ENCODE peak calls at places on chromosomes 6 and 20, in six cellular contexts. H, N, P, Y, A and E are unnamed samples.

GRCh38 chr6:40848038-40848437 is 191.0 kb downstream of the UNC5CL start:
- DNase-seq in H (peak), N (no peak), P (no peak), Y (no peak), A (no peak), E (peak)

GRCh38 chr6:134453792-134454510 is 136.0 kb upstream of the SGK1 start:
- DNase-seq in H (no peak), N (no peak), P (no peak), Y (no peak), A (no peak), E (no peak)

GRCh38 chr20:46954490-46955038 is 59.9 kb downstream of the EYA2 start:
- DNase-seq in H (peak), N (peak), P (no peak), Y (no peak), A (no peak), E (peak)

GRCh38 chr20:57620274-57620990 is at the start of gene ZBP1:
- DNase-seq in H (no peak), N (no peak), P (no peak), Y (peak), A (no peak), E (no peak)

GRCh38 chr20:43540673-43541060 is 18.2 kb upstream of the SGK2 start:
- DNase-seq in H (no peak), N (no peak), P (no peak), Y (no peak), A (no peak), E (no peak)

GRCh38 chr6:12289655-12290489 is at the start of gene EDN1:
- DNase-seq in H (peak), N (peak), P (peak), Y (peak), A (peak), E (peak)

GRCh38 chr20:50877232-50877631 is 54.0 kb downstream of the ADNP start:
- DNase-seq in H (no peak), N (no peak), P (no peak), Y (no peak), A (no peak), E (no peak)

GRCh38 chr20:37406010-37406998 is 60.4 kb downstream of the SRC start:
- DNase-seq in H (no peak), N (peak), P (peak), Y (no peak), A (peak), E (no peak)

GRCh38 chr6:71333700-71334099 is 45.1 kb downstream of the OGFRL1 start:
- DNase-seq in H (peak), N (peak), P (no peak), Y (no peak), A (peak), E (peak)

GRCh38 chr6:109370792-109371191 is 11.5 kb downstream of the CD164 start:
- DNase-seq in H (no peak), N (no peak), P (no peak), Y (no peak), A (no peak), E (no peak)

GRCh38 chr6:134663800-134664535 is 285.9 kb downstream of the ALDH8A1 start:
- DNase-seq in H (no peak), N (peak), P (no peak), Y (no peak), A (no peak), E (peak)

GRCh38 chr6:64037421-64037820 is 401.8 kb downstream of the PHF3 start:
- DNase-seq in H (no peak), N (no peak), P (no peak), Y (no peak), A (no peak), E (no peak)

GRCh38 chr6:130421567-130421966 is 55.8 kb downstream of the TMEM200A start:
- DNase-seq in H (peak), N (peak), P (no peak), Y (no peak), A (no peak), E (peak)

GRCh38 chr6:7939186-7939863 is 28.7 kb upstream of the TXNDC5 start:
- DNase-seq in H (peak), N (peak), P (no peak), Y (no peak), A (peak), E (no peak)

GRCh38 chr6:4108561-4109093 is 26.7 kb downstream of the ECI2 start:
- DNase-seq in H (no peak), N (no peak), P (no peak), Y (no peak), A (no peak), E (no peak)

GRCh38 chr6:95280690-95281273 is 296.6 kb upstream of the MANEA start:
- DNase-seq in H (peak), N (peak), P (no peak), Y (no peak), A (no peak), E (no peak)

GRCh38 chr6:80531676-80532619 is 425.5 kb downstream of the BCKDHB start:
- DNase-seq in H (no peak), N (peak), P (no peak), Y (no peak), A (no peak), E (peak)

GRCh38 chr20:1037039-1037438 is 34.9 kb upstream of the RSPO4 start:
- DNase-seq in H (no peak), N (no peak), P (no peak), Y (no peak), A (no peak), E (no peak)

GRCh38 chr20:24612799-24613775 is 143.7 kb downstream of the SYNDIG1 start:
- DNase-seq in H (no peak), N (no peak), P (peak), Y (no peak), A (no peak), E (no peak)

GRCh38 chr20:59604770-59605665 is 678 bp downstream of the PHACTR3 start:
- DNase-seq in H (no peak), N (no peak), P (no peak), Y (peak), A (no peak), E (no peak)

GRCh38 chr6:82083646-82084045 is 163.9 kb downstream of the IBTK start:
- DNase-seq in H (peak), N (peak), P (no peak), Y (no peak), A (no peak), E (no peak)

GRCh38 chr6:76684881-76685280 is 612.4 kb upstream of the IMPG1 start:
- DNase-seq in H (peak), N (no peak), P (no peak), Y (no peak), A (no peak), E (no peak)

GRCh38 chr6:89475634-89476033 is 42.7 kb downstream of the ANKRD6 start:
- DNase-seq in H (peak), N (peak), P (no peak), Y (no peak), A (peak), E (no peak)

GRCh38 chr6:44223471-44224153 is at the start of gene SLC29A1:
- DNase-seq in H (no peak), N (peak), P (peak), Y (peak), A (peak), E (no peak)

GRCh38 chr6:156866181-156866862 is 89.1 kb downstream of the ARID1B start:
- DNase-seq in H (peak), N (peak), P (no peak), Y (no peak), A (peak), E (no peak)

GRCh38 chr20:20466341-20466879 is 98.5 kb downstream of the INSM1 start:
- DNase-seq in H (peak), N (peak), P (no peak), Y (no peak), A (no peak), E (peak)

GRCh38 chr6:105791569-105792318 is 294.4 kb upstream of the PRDM1 start:
- DNase-seq in H (no peak), N (no peak), P (no peak), Y (no peak), A (no peak), E (peak)

GRCh38 chr6:38806271-38806670 is 91.2 kb downstream of the DNAH8 start:
- DNase-seq in H (no peak), N (no peak), P (no peak), Y (no peak), A (no peak), E (no peak)
- TF ChIP-seq CTCF in H (no peak), N (no peak), P (no peak), Y (no peak), A (no peak), E (no peak)

DNA sequence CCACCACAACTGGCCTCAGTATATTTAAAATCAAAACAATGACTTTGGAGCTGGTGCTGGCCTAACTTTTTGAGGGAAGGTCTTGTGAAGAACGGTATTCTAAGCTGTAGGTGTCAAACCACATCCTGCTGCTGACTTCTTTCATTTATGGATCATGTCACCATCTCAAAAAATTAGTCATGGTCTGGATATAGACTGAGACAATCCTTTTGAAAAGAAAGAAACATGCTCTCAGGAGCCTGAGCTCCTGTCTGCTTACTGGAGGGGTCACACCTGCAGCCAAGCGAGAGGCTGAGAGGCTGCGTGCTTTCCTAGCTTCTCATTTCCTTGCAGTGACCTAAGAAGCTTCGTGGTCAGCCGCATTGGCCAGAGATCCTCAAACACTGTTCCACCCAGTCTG is 55.2 kb downstream of the TIAM2 start:
- DNase-seq in H (no peak), N (peak), P (no peak), Y (no peak), A (no peak), E (no peak)
- H3K4me3 ChIP-seq in H (no peak), N (no peak), P (no peak), Y (no peak), A (no peak), E (no peak)

GRCh38 chr6:158708239-158708638 is 58.4 kb downstream of the SYTL3 start:
- DNase-seq in H (peak), N (peak), P (peak), Y (no peak), A (peak), E (no peak)
- TF ChIP-seq CTCF in H (peak), N (peak), P (no peak), Y (no peak), A (peak), E (no peak)

DNA sequence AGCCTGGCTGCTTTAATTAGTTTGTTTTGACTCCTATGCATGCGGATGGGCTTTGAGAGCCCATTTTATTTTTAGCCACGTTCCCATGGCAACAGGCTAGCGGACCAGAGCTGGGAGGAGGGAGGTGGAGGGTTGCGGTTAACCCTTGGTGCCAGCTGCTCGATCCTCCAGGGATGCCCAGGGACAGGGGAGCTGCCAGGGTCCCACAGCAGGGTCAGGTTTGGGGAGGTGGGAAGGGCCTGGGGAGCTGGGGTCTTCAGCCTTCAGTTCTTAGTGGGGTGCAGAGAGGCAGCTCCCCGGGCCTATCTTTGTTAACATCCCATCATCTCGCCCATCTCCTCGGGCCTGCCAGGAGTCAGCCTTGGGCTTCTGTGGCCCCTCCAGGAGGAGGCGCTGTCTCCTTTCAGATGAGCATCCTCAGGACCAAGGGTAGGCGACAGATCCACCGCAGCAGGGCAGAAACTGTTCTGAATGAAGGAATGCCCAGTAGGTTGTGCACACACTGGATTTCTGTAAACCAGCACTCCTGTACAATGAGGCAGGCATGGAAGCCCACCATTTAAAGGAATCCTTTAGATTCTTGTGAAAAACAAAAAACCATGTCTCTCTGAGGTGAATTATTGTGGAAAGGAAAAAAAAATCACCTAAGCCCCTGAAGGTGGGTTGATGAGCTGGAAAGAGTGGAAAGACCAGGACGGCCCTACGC is 68.5 kb downstream of the RAB44 start:
- DNase-seq in H (peak), N (peak), P (peak), Y (peak), A (peak), E (peak)
- H3K4me3 ChIP-seq in H (no peak), N (no peak), P (no peak), Y (no peak), A (no peak), E (no peak)

DNA sequence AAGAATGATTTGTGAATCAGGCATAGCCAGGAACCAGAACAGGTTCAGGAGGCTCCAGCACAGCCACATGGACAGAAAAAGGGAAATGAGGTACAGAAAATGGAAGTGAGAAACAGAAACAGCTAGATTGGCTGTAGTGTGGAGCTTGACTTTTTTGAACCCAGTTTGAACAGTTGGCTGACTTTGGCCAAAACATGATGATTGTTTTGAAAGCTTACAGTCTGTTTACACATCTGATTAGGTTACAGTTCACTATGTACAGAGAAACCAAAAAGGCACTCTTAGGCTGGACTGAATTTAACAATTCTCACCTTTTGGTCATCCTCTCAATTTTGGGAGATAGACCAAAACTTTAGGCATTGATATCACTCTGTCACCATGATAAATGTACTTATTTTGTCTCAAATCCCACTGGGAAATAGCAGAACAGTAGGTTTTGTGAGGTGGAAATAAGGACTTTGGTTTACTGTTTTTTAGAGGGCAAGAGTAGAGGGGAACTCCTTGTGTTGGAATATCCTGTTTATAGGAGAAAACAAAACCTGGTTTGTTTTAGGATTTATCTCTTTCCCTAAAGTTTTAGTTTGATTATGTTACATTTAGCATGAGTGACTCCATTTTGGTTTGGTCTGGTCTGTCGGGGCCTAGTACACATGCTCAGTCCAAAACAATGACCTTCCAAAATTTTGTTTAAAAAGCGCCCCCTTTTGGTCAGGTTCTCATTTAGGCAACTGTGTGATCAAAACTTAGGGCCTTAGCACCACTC is 123.1 kb downstream of the OLIG3 start:
- DNase-seq in H (peak), N (peak), P (no peak), Y (no peak), A (no peak), E (no peak)
- TF ChIP-seq CTCF in H (peak), N (no peak), P (no peak), Y (no peak), A (no peak), E (peak)

GRCh38 chr20:35225319-35226125 is 968 bp upstream of the MMP24 start:
- DNase-seq in H (no peak), N (no peak), P (no peak), Y (no peak), A (peak), E (no peak)
- H3K4me3 ChIP-seq in H (no peak), N (no peak), P (peak), Y (no peak), A (no peak), E (no peak)

GRCh38 chr6:140671926-140672325 is 1297.5 kb upstream of the CITED2 start:
- DNase-seq in H (peak), N (peak), P (no peak), Y (no peak), A (peak), E (no peak)
- TF ChIP-seq CTCF in H (peak), N (peak), P (no peak), Y (no peak), A (no peak), E (no peak)

GRCh38 chr6:73516712-73517489 is 3.9 kb downstream of the EEF1A1 start:
- DNase-seq in H (peak), N (peak), P (no peak), Y (no peak), A (peak), E (no peak)
- H3K4me3 ChIP-seq in H (peak), N (peak), P (peak), Y (peak), A (peak), E (peak)

GRCh38 chr20:39105551-39105950 is 143.4 kb downstream of the DHX35 start:
- DNase-seq in H (no peak), N (no peak), P (no peak), Y (no peak), A (no peak), E (no peak)
- TF ChIP-seq CTCF in H (no peak), N (no peak), P (no peak), Y (no peak), A (no peak), E (no peak)